ENCODE peak calls at places on chromosomes 5 and 9, in eight cellular contexts. X is LHCN-M2; O is NCI-H2081; Y is A549; P is adrenal gland; B is activated CD4-positive, alpha-beta T cell treated with anti-CD3 and anti-CD28 coated beads, Interleukin-2, amount 50 U/mL, for 1 hour; J is NCI-H510A treated with DMSO at 0.1 percent for 48 hours; Q is AG08396. G is an unnamed sample.

GRCh38 chr5:177256296-177256695 is 47.2 kb downstream of the RAB24 start:
- DNase-seq in Y (peak; percentile 13), X (no peak), Q (no peak), P (no peak), B (no peak), O (no peak), J (no peak), G (no peak)

GRCh38 chr9:127683723-127684122 is 23.1 kb upstream of the CFAP157 start:
- DNase-seq in B (no peak), P (no peak), J (no peak), Y (no peak), Q (peak; percentile 67), O (no peak), X (peak; percentile 57), G (no peak)

GRCh38 chr5:141692919-141693848 is 11.2 kb upstream of the ARAP3 start:
- DNase-seq in O (no peak), B (peak; percentile 64), X (no peak), Y (no peak), J (peak; percentile 10), Q (no peak), P (no peak), G (peak; percentile 77)

GRCh38 chr9:91558879-91559278 is 135.2 kb upstream of the NFIL3 start:
- DNase-seq in Y (no peak), J (no peak), P (no peak), X (peak; percentile 17), O (no peak), B (no peak), Q (no peak), G (no peak)

GRCh38 chr9:109556061-109556460 is 58.0 kb upstream of the PTPN3 start:
- DNase-seq in P (no peak), O (no peak), B (no peak), Q (no peak), X (no peak), Y (no peak), J (no peak), G (no peak)

GRCh38 chr9:98457696-98458370 is 202.4 kb upstream of the TBC1D2 start:
- DNase-seq in J (no peak), B (no peak), O (no peak), Q (no peak), Y (no peak), X (no peak), P (no peak), G (no peak)

GRCh38 chr5:107542831-107543231 is 127.9 kb downstream of the EFNA5 start:
- DNase-seq in B (no peak), J (peak; percentile 14), P (peak; percentile 73), X (peak; percentile 93), Q (peak; percentile 28), Y (peak; percentile 95), O (no peak), G (no peak)

GRCh38 chr5:89703799-89704198 is 705.8 kb downstream of the CETN3 start:
- DNase-seq in O (no peak), P (no peak), Q (no peak), B (no peak), X (no peak), Y (no peak), J (no peak), G (no peak)

GRCh38 chr5:123559434-123559775 is 47.4 kb downstream of the CSNK1G3 start:
- DNase-seq in X (no peak), O (no peak), B (no peak), Q (no peak), J (no peak), P (no peak), Y (no peak), G (no peak)

GRCh38 chr5:74361406-74362358 is 278.8 kb downstream of the ENC1 start:
- DNase-seq in O (no peak), P (no peak), J (no peak), Y (no peak), Q (no peak), B (no peak), X (no peak), G (no peak)

GRCh38 chr5:109693535-109694152 is 3.9 kb downstream of the MAN2A1 start:
- DNase-seq in J (no peak), B (no peak), Q (no peak), P (no peak), O (no peak), X (peak; percentile 56), Y (no peak), G (no peak)

GRCh38 chr5:137604348-137605095 is 105.4 kb upstream of the SPOCK1 start:
- DNase-seq in P (no peak), B (no peak), Q (no peak), X (peak; percentile 5), J (peak; percentile 32), O (no peak), Y (no peak), G (no peak)

GRCh38 chr9:113978954-113979712 is 99.0 kb downstream of the AMBP start:
- DNase-seq in O (no peak), X (no peak), Y (no peak), J (no peak), P (no peak), B (no peak), Q (no peak), G (no peak)

GRCh38 chr5:157025093-157025698 is 33.7 kb downstream of the HAVCR1 start:
- DNase-seq in B (peak; percentile 2), Q (no peak), J (no peak), P (no peak), X (no peak), O (no peak), Y (no peak), G (peak; percentile 25)

GRCh38 chr5:37665889-37666288 is 174.0 kb downstream of the GDNF start:
- DNase-seq in J (peak; percentile 94), O (peak; percentile 29), Q (no peak), B (peak; percentile 4), X (peak; percentile 89), P (peak; percentile 90), Y (no peak), G (no peak)

GRCh38 chr5:55063220-55063863 is 39.1 kb upstream of the GZMA start:
- DNase-seq in Y (no peak), J (peak; percentile 20), B (no peak), Q (peak; percentile 16), P (no peak), X (no peak), O (no peak), G (no peak)

GRCh38 chr9:92190536-92190790 is 75.2 kb upstream of the SPTLC1 start:
- DNase-seq in Y (no peak), P (no peak), O (no peak), X (no peak), Q (no peak), B (no peak), J (no peak), G (no peak)

GRCh38 chr9:71975833-71976232 is 64.4 kb downstream of the C9orf85 start:
- DNase-seq in B (no peak), X (no peak), J (no peak), P (no peak), Q (no peak), O (no peak), Y (no peak), G (no peak)

G was measured in activated effector memory CD4-positive, alpha-beta T cell treated with Interleukin-2 at 50 U/mL for 16 hours.